ENCODE peak calls at places on chromosome 20, in nine cellular contexts. One of them, this sample, is unnamed.

GRCh38 chr20:52859156-52859887 is 112.8 kb upstream of the TSHZ2 start:
- DNase-seq in RPMI7951: peak; percentile 30
- DNase-seq in hippocampal formation: no peak
- DNase-seq in neural crest cell: no peak
- DNase-seq in non-pigmented ciliary epithelial cell: no peak
- DNase-seq in stimulated activated CD4-positive, alpha-beta T cell treated with anti-CD3 and anti-CD28 coated beads, Interleukin-4, amount 100 ng/mL, for 4 hours: no peak
- DNase-seq in activated B cell treated with CpG ODN at 0.5 μM for 24 hours: no peak
- DNase-seq in skeletal muscle cell: peak; percentile 7
- DNase-seq in SW480: no peak
- DNase-seq in this sample: no peak

GRCh38 chr20:47453167-47453782 is 48.4 kb upstream of the NCOA3 start:
- DNase-seq in stimulated activated CD4-positive, alpha-beta T cell treated with anti-CD3 and anti-CD28 coated beads, Interleukin-4, amount 100 ng/mL, for 4 hours: no peak
- DNase-seq in non-pigmented ciliary epithelial cell: peak; percentile 76
- DNase-seq in RPMI7951: peak; percentile 100
- DNase-seq in skeletal muscle cell: peak; percentile 56
- DNase-seq in neural crest cell: no peak
- DNase-seq in activated B cell treated with CpG ODN at 0.5 μM for 24 hours: no peak
- DNase-seq in SW480: peak; percentile 36
- DNase-seq in hippocampal formation: no peak
- DNase-seq in this sample: no peak

GRCh38 chr20:54340667-54341081 is 132.8 kb downstream of the PFDN4 start:
- DNase-seq in non-pigmented ciliary epithelial cell: peak; percentile 61
- DNase-seq in neural crest cell: no peak
- DNase-seq in activated B cell treated with CpG ODN at 0.5 μM for 24 hours: no peak
- DNase-seq in skeletal muscle cell: peak; percentile 67
- DNase-seq in hippocampal formation: no peak
- DNase-seq in RPMI7951: peak; percentile 73
- DNase-seq in stimulated activated CD4-positive, alpha-beta T cell treated with anti-CD3 and anti-CD28 coated beads, Interleukin-4, amount 100 ng/mL, for 4 hours: no peak
- DNase-seq in SW480: no peak
- DNase-seq in this sample: no peak

GRCh38 chr20:5168582-5169396 is 42.0 kb downstream of the CDS2 start:
- DNase-seq in RPMI7951: peak; percentile 41
- DNase-seq in neural crest cell: no peak
- DNase-seq in SW480: peak; percentile 47
- DNase-seq in activated B cell treated with CpG ODN at 0.5 μM for 24 hours: no peak
- DNase-seq in non-pigmented ciliary epithelial cell: no peak
- DNase-seq in skeletal muscle cell: peak; percentile 50
- DNase-seq in stimulated activated CD4-positive, alpha-beta T cell treated with anti-CD3 and anti-CD28 coated beads, Interleukin-4, amount 100 ng/mL, for 4 hours: no peak
- DNase-seq in hippocampal formation: no peak
- DNase-seq in this sample: peak; percentile 48

GRCh38 chr20:17748279-17748678 is 48.5 kb downstream of the BANF2 start:
- DNase-seq in non-pigmented ciliary epithelial cell: no peak
- DNase-seq in skeletal muscle cell: no peak
- DNase-seq in stimulated activated CD4-positive, alpha-beta T cell treated with anti-CD3 and anti-CD28 coated beads, Interleukin-4, amount 100 ng/mL, for 4 hours: no peak
- DNase-seq in RPMI7951: no peak
- DNase-seq in hippocampal formation: no peak
- DNase-seq in activated B cell treated with CpG ODN at 0.5 μM for 24 hours: no peak
- DNase-seq in neural crest cell: no peak
- DNase-seq in SW480: no peak
- DNase-seq in this sample: no peak

GRCh38 chr20:8749101-8749500 is 319.8 kb upstream of the PLCB4 start:
- DNase-seq in non-pigmented ciliary epithelial cell: no peak
- DNase-seq in stimulated activated CD4-positive, alpha-beta T cell treated with anti-CD3 and anti-CD28 coated beads, Interleukin-4, amount 100 ng/mL, for 4 hours: no peak
- DNase-seq in SW480: no peak
- DNase-seq in hippocampal formation: no peak
- DNase-seq in activated B cell treated with CpG ODN at 0.5 μM for 24 hours: no peak
- DNase-seq in RPMI7951: peak; percentile 84
- DNase-seq in neural crest cell: no peak
- DNase-seq in skeletal muscle cell: no peak
- DNase-seq in this sample: no peak

GRCh38 chr20:9388160-9388825 is 126.1 kb upstream of the LAMP5 start:
- DNase-seq in hippocampal formation: no peak
- DNase-seq in activated B cell treated with CpG ODN at 0.5 μM for 24 hours: no peak
- DNase-seq in RPMI7951: no peak
- DNase-seq in stimulated activated CD4-positive, alpha-beta T cell treated with anti-CD3 and anti-CD28 coated beads, Interleukin-4, amount 100 ng/mL, for 4 hours: no peak
- DNase-seq in neural crest cell: no peak
- DNase-seq in non-pigmented ciliary epithelial cell: no peak
- DNase-seq in skeletal muscle cell: no peak
- DNase-seq in SW480: no peak
- DNase-seq in this sample: no peak

GRCh38 chr20:31920275-31920855 is 31.5 kb downstream of the PDRG1 start:
- DNase-seq in stimulated activated CD4-positive, alpha-beta T cell treated with anti-CD3 and anti-CD28 coated beads, Interleukin-4, amount 100 ng/mL, for 4 hours: no peak
- DNase-seq in non-pigmented ciliary epithelial cell: no peak
- DNase-seq in neural crest cell: no peak
- DNase-seq in skeletal muscle cell: no peak
- DNase-seq in SW480: no peak
- DNase-seq in hippocampal formation: no peak
- DNase-seq in RPMI7951: no peak
- DNase-seq in activated B cell treated with CpG ODN at 0.5 μM for 24 hours: no peak
- DNase-seq in this sample: no peak

GRCh38 chr20:9286501-9286900 is 217.6 kb downstream of the PLCB4 start:
- DNase-seq in stimulated activated CD4-positive, alpha-beta T cell treated with anti-CD3 and anti-CD28 coated beads, Interleukin-4, amount 100 ng/mL, for 4 hours: no peak
- DNase-seq in activated B cell treated with CpG ODN at 0.5 μM for 24 hours: no peak
- DNase-seq in neural crest cell: no peak
- DNase-seq in SW480: no peak
- DNase-seq in non-pigmented ciliary epithelial cell: no peak
- DNase-seq in hippocampal formation: no peak
- DNase-seq in RPMI7951: peak; percentile 71
- DNase-seq in skeletal muscle cell: no peak
- DNase-seq in this sample: no peak

GRCh38 chr20:11267762-11268335 is 594.0 kb upstream of the JAG1 start:
- DNase-seq in neural crest cell: no peak
- DNase-seq in SW480: no peak
- DNase-seq in non-pigmented ciliary epithelial cell: no peak
- DNase-seq in RPMI7951: no peak
- DNase-seq in hippocampal formation: no peak
- DNase-seq in stimulated activated CD4-positive, alpha-beta T cell treated with anti-CD3 and anti-CD28 coated beads, Interleukin-4, amount 100 ng/mL, for 4 hours: no peak
- DNase-seq in skeletal muscle cell: no peak
- DNase-seq in activated B cell treated with CpG ODN at 0.5 μM for 24 hours: no peak
- DNase-seq in this sample: no peak

GRCh38 chr20:36866681-36867485 is 9.1 kb upstream of the TLDC2 start:
- DNase-seq in hippocampal formation: no peak
- DNase-seq in skeletal muscle cell: no peak
- DNase-seq in neural crest cell: no peak
- DNase-seq in non-pigmented ciliary epithelial cell: no peak
- DNase-seq in RPMI7951: peak; percentile 54
- DNase-seq in activated B cell treated with CpG ODN at 0.5 μM for 24 hours: no peak
- DNase-seq in SW480: no peak
- DNase-seq in stimulated activated CD4-positive, alpha-beta T cell treated with anti-CD3 and anti-CD28 coated beads, Interleukin-4, amount 100 ng/mL, for 4 hours: no peak
- DNase-seq in this sample: no peak

GRCh38 chr20:24640276-24640675 is 170.8 kb downstream of the SYNDIG1 start:
- DNase-seq in neural crest cell: no peak
- DNase-seq in skeletal muscle cell: no peak
- DNase-seq in SW480: no peak
- DNase-seq in stimulated activated CD4-positive, alpha-beta T cell treated with anti-CD3 and anti-CD28 coated beads, Interleukin-4, amount 100 ng/mL, for 4 hours: no peak
- DNase-seq in activated B cell treated with CpG ODN at 0.5 μM for 24 hours: no peak
- DNase-seq in hippocampal formation: no peak
- DNase-seq in non-pigmented ciliary epithelial cell: no peak
- DNase-seq in RPMI7951: no peak
- DNase-seq in this sample: no peak

GRCh38 chr20:59678951-59679350 is 74.6 kb downstream of the PHACTR3 start:
- DNase-seq in stimulated activated CD4-positive, alpha-beta T cell treated with anti-CD3 and anti-CD28 coated beads, Interleukin-4, amount 100 ng/mL, for 4 hours: no peak
- DNase-seq in neural crest cell: no peak
- DNase-seq in skeletal muscle cell: no peak
- DNase-seq in hippocampal formation: no peak
- DNase-seq in activated B cell treated with CpG ODN at 0.5 μM for 24 hours: no peak
- DNase-seq in RPMI7951: no peak
- DNase-seq in SW480: no peak
- DNase-seq in non-pigmented ciliary epithelial cell: no peak
- DNase-seq in this sample: no peak

GRCh38 chr20:62159835-62160234 is 16.3 kb downstream of the SS18L1 start:
- DNase-seq in activated B cell treated with CpG ODN at 0.5 μM for 24 hours: no peak
- DNase-seq in hippocampal formation: no peak
- DNase-seq in neural crest cell: no peak
- DNase-seq in SW480: peak; percentile 98
- DNase-seq in RPMI7951: peak; percentile 56
- DNase-seq in skeletal muscle cell: no peak
- DNase-seq in non-pigmented ciliary epithelial cell: no peak
- DNase-seq in stimulated activated CD4-positive, alpha-beta T cell treated with anti-CD3 and anti-CD28 coated beads, Interleukin-4, amount 100 ng/mL, for 4 hours: peak; percentile 38
- DNase-seq in this sample: no peak

GRCh38 chr20:6071162-6071695 is 17.4 kb upstream of the LRRN4 start:
- DNase-seq in activated B cell treated with CpG ODN at 0.5 μM for 24 hours: no peak
- DNase-seq in neural crest cell: no peak
- DNase-seq in RPMI7951: no peak
- DNase-seq in hippocampal formation: no peak
- DNase-seq in skeletal muscle cell: no peak
- DNase-seq in SW480: no peak
- DNase-seq in stimulated activated CD4-positive, alpha-beta T cell treated with anti-CD3 and anti-CD28 coated beads, Interleukin-4, amount 100 ng/mL, for 4 hours: no peak
- DNase-seq in non-pigmented ciliary epithelial cell: no peak
- DNase-seq in this sample: no peak

GRCh38 chr20:33815671-33816070 is 4.5 kb downstream of the CHMP4B start:
- DNase-seq in SW480: peak; percentile 39
- DNase-seq in non-pigmented ciliary epithelial cell: no peak
- DNase-seq in skeletal muscle cell: no peak
- DNase-seq in neural crest cell: no peak
- DNase-seq in RPMI7951: no peak
- DNase-seq in hippocampal formation: no peak
- DNase-seq in stimulated activated CD4-positive, alpha-beta T cell treated with anti-CD3 and anti-CD28 coated beads, Interleukin-4, amount 100 ng/mL, for 4 hours: no peak
- DNase-seq in activated B cell treated with CpG ODN at 0.5 μM for 24 hours: no peak
- DNase-seq in this sample: no peak

GRCh38 chr20:51995038-51995437 is 192.7 kb upstream of the SALL4 start:
- DNase-seq in skeletal muscle cell: no peak
- DNase-seq in non-pigmented ciliary epithelial cell: no peak
- DNase-seq in activated B cell treated with CpG ODN at 0.5 μM for 24 hours: no peak
- DNase-seq in hippocampal formation: no peak
- DNase-seq in stimulated activated CD4-positive, alpha-beta T cell treated with anti-CD3 and anti-CD28 coated beads, Interleukin-4, amount 100 ng/mL, for 4 hours: no peak
- DNase-seq in SW480: no peak
- DNase-seq in RPMI7951: peak; percentile 74
- DNase-seq in neural crest cell: no peak
- DNase-seq in this sample: no peak

GRCh38 chr20:50306478-50307423 is 116.1 kb downstream of the CEBPB start:
- DNase-seq in neural crest cell: no peak
- DNase-seq in stimulated activated CD4-positive, alpha-beta T cell treated with anti-CD3 and anti-CD28 coated beads, Interleukin-4, amount 100 ng/mL, for 4 hours: no peak
- DNase-seq in non-pigmented ciliary epithelial cell: no peak
- DNase-seq in activated B cell treated with CpG ODN at 0.5 μM for 24 hours: no peak
- DNase-seq in hippocampal formation: no peak
- DNase-seq in skeletal muscle cell: no peak
- DNase-seq in SW480: no peak
- DNase-seq in RPMI7951: no peak
- DNase-seq in this sample: no peak